ENCODE peak calls at places on chromosomes 5 and 9, in four cellular contexts. M is GM12878, V is H1, R is HepG2. A is an unnamed sample.

GRCh38 chr9:14214065-14214684 is 99.8 kb downstream of the NFIB start:
- DNase-seq in M (no peak), R (no peak), V (no peak), A (no peak)

GRCh38 chr5:173789031-173789920 is 98.9 kb upstream of the CPEB4 start:
- DNase-seq in M (no peak), V (no peak), R (peak), A (no peak)

GRCh38 chr5:84248013-84248412 is 136.7 kb downstream of the EDIL3 start:
- DNase-seq in M (no peak), R (no peak), V (no peak), A (no peak)

GRCh38 chr5:473344-474192 is 30.6 kb downstream of the EXOC3 start:
- DNase-seq in V (peak), M (no peak), R (peak), A (no peak)

GRCh38 chr5:160230686-160231527 is 1.6 kb downstream of the FABP6 start:
- DNase-seq in V (no peak), R (no peak), M (peak), A (no peak)

GRCh38 chr5:969421-969839 is 39.2 kb upstream of the NKD2 start:
- DNase-seq in M (no peak), R (no peak), V (no peak), A (no peak)

GRCh38 chr5:117590944-117591343 is 1016.3 kb upstream of the SEMA6A start:
- DNase-seq in M (no peak), V (no peak), R (peak), A (no peak)

GRCh38 chr5:179759961-179760541 is 27.4 kb downstream of the MAML1 start:
- DNase-seq in R (no peak), V (no peak), M (peak), A (peak)

GRCh38 chr5:118999696-119000095 is 11.3 kb upstream of the DTWD2 start:
- DNase-seq in V (no peak), R (no peak), M (no peak), A (no peak)

GRCh38 chr9:4327504-4328191 is 27.8 kb upstream of the GLIS3 start:
- DNase-seq in V (peak), M (no peak), R (no peak), A (no peak)

GRCh38 chr9:138111607-138112006 is 234.0 kb downstream of the CACNA1B start:
- DNase-seq in V (no peak), R (no peak), M (no peak), A (no peak)
- TF ChIP-seq BRCA1 in V (no peak), R (no peak), M (no peak), A (no peak)

DNA sequence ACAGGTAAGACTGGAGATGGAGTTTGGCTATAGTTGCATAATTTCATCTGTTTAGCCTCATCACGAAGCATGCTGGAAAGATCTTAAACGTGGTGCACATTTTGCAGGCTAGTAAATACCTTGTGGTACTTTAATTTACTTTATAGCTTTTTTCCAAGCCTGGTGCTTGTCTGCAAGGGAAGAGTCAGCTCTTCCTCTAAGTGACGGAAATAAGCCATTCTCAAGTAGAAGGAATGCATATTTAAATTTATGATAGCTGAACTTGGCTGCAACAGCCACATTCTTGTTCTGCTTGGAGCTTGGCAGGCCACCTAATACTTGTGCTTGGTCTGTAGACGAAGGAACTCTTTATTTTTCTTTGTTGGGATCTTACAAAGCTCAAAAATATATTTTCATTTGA is 188.0 kb upstream of the PIK3R1 start:
- DNase-seq in M (no peak), V (no peak), R (no peak), A (no peak)
- TF ChIP-seq BRCA1 in M (no peak), V (no peak), R (no peak), A (no peak)

GRCh38 chr9:97741947-97742346 is 44.8 kb upstream of the XPA start:
- DNase-seq in R (no peak), V (no peak), M (no peak), A (no peak)

GRCh38 chr9:97742545-97742944 is 45.4 kb upstream of the XPA start:
- DNase-seq in R (no peak), M (no peak), V (no peak), A (no peak)

GRCh38 chr9:97737429-97737828 is 40.3 kb upstream of the XPA start:
- DNase-seq in V (peak), M (no peak), R (peak), A (peak)

GRCh38 chr9:97744710-97745708 is 47.9 kb upstream of the XPA start:
- DNase-seq in R (no peak), V (peak), M (no peak), A (peak)

GRCh38 chr9:97740848-97741821 is 44.0 kb upstream of the XPA start:
- DNase-seq in V (peak), R (no peak), M (no peak), A (peak)
- TF ChIP-seq BRCA1 in V (no peak), R (no peak), M (no peak), A (no peak)

DNA sequence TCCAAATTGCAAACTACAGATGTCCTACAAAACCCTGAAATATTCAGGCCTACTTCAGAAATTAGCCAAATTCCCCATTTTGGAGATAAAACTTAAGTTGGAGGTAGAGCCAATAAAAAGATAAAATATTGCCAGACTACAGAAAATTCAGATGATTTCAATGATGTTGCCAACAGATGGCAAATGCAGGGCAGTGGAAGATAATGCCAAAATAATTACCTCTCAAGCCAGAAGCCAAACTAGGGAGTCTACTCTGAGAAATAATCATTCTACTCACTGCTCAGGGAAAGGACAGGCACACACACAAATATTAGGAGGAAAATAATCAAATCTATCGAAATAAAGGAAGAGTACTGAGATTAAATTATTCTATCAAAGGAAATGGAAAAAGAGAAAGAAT is 347.5 kb upstream of the CCNG1 start:
- DNase-seq in V (no peak), R (no peak), M (no peak), A (no peak)
- TF ChIP-seq BRCA1 in V (no peak), R (no peak), M (no peak), A (no peak)